ENCODE peak calls at places on chromosomes 1 and 21, in nine cellular contexts. S, O, H, B, U, R, G, D and Q are unnamed samples. For H3K27me3, the result is how much of the 10 kb centered on the place peaks cover.

GRCh38 chr1:29934255-29934654 is 697.9 kb downstream of the PTPRU start:
- DNase-seq in O (no peak), G (no peak), B (no peak), H (no peak), U (no peak), D (no peak), S (no peak), R (no peak), Q (no peak)

GRCh38 chr1:12049625-12050024 is 13.5 kb upstream of the TNFRSF8 start:
- DNase-seq in S (peak), U (no peak), O (no peak), D (no peak), G (no peak), H (no peak), R (no peak), B (no peak), Q (no peak)

GRCh38 chr1:167936068-167936929 is at the start of gene DCAF6:
- DNase-seq in D (peak), R (peak), G (peak), H (peak), O (peak), B (peak), S (peak), U (peak), Q (peak)

GRCh38 chr1:44646276-44646675 is 28.0 kb downstream of the TMEM53 start:
- DNase-seq in D (no peak), G (no peak), S (no peak), U (no peak), R (peak), O (peak), B (no peak), H (peak), Q (no peak)

GRCh38 chr21:33540711-33541104 is 1.2 kb downstream of the GART start:
- DNase-seq in D (no peak), R (no peak), G (no peak), O (no peak), U (no peak), B (no peak), H (no peak), S (peak), Q (no peak)

GRCh38 chr21:38820471-38821239 is 14.9 kb downstream of the ETS2 start:
- DNase-seq in O (no peak), U (peak), H (peak), G (no peak), S (no peak), D (no peak), R (no peak), B (no peak), Q (no peak)

GRCh38 chr1:8899046-8899445 is 20.6 kb upstream of the ENO1 start:
- DNase-seq in D (no peak), G (no peak), R (no peak), S (no peak), O (no peak), H (no peak), B (no peak), U (no peak), Q (no peak)

GRCh38 chr1:11918779-11919519 is 7.3 kb downstream of the KIAA2013 start:
- DNase-seq in R (peak), O (peak), G (no peak), D (no peak), B (no peak), U (peak), H (peak), S (no peak), Q (peak)

GRCh38 chr1:15066191-15066590 is 87.4 kb upstream of the TMEM51 start:
- DNase-seq in R (no peak), O (no peak), G (no peak), D (no peak), B (no peak), H (no peak), U (no peak), S (no peak), Q (no peak)

GRCh38 chr1:177937931-177938330 is 31.9 kb downstream of the SEC16B start:
- DNase-seq in S (no peak), O (peak), D (no peak), B (no peak), U (peak), H (no peak), R (peak), G (no peak), Q (peak)

GRCh38 chr1:152533327-152533938 is 19.2 kb downstream of the CRCT1 start:
- DNase-seq in G (no peak), U (peak), O (no peak), H (no peak), S (peak), R (peak), B (peak), D (peak), Q (no peak)

GRCh38 chr1:116286541-116286971 is 86.5 kb upstream of the ATP1A1 start:
- DNase-seq in R (peak), O (no peak), U (peak), H (no peak), D (no peak), S (no peak), G (no peak), B (no peak), Q (peak)

GRCh38 chr1:183328371-183328770 is 89.8 kb downstream of the NMNAT2 start:
- DNase-seq in D (no peak), G (no peak), R (no peak), U (no peak), B (no peak), O (no peak), S (no peak), H (no peak), Q (no peak)

GRCh38 chr1:204363335-204364114 is 3.8 kb upstream of the PLEKHA6 start:
- DNase-seq in U (peak), H (peak), D (peak), O (peak), G (peak), R (peak), B (peak), S (peak), Q (no peak)

GRCh38 chr1:231165371-231165770 is 3.5 kb downstream of the TRIM67 start:
- DNase-seq in D (no peak), U (peak), G (no peak), H (no peak), R (peak), O (no peak), S (no peak), B (no peak), Q (no peak)

GRCh38 chr1:231161711-231162299 is at the start of gene TRIM67:
- DNase-seq in S (peak), H (no peak), U (no peak), O (no peak), R (peak), G (peak), D (peak), B (no peak), Q (no peak)

GRCh38 chr1:231162970-231163830 is 1.3 kb downstream of the TRIM67 start:
- DNase-seq in O (no peak), S (peak), G (no peak), H (no peak), D (no peak), R (no peak), B (no peak), U (no peak), Q (no peak)

GRCh38 chr1:231162300-231162969 is 577 bp downstream of the TRIM67 start:
- DNase-seq in D (peak), G (peak), H (peak), O (no peak), B (peak), S (peak), R (peak), U (no peak), Q (no peak)

GRCh38 chr1:231163831-231164427 is 2.1 kb downstream of the TRIM67 start:
- DNase-seq in D (no peak), B (no peak), U (no peak), R (no peak), H (no peak), O (no peak), S (peak), G (no peak), Q (no peak)
- H3K27me3 ChIP-seq in D (under half), B (under half), U (under half), R (under half), H (under half), O (under half), S (half or more), G (half or more), Q (under half)

GRCh38 chr1:112633628-112634027 is 14.0 kb downstream of the CAPZA1 start:
- DNase-seq in G (no peak), H (no peak), U (no peak), S (no peak), B (no peak), D (no peak), R (peak), O (no peak), Q (no peak)

GRCh38 chr1:112637257-112638108 is 17.9 kb downstream of the CAPZA1 start:
- DNase-seq in S (no peak), R (peak), B (no peak), H (no peak), U (peak), D (no peak), G (no peak), O (no peak), Q (peak)

GRCh38 chr1:112636597-112637256 is 17.1 kb downstream of the CAPZA1 start:
- DNase-seq in S (no peak), U (no peak), R (no peak), O (no peak), H (no peak), D (no peak), B (no peak), G (no peak), Q (no peak)

GRCh38 chr1:112638109-112638426 is 18.4 kb downstream of the CAPZA1 start:
- DNase-seq in G (no peak), O (no peak), B (no peak), H (no peak), U (peak), D (no peak), S (no peak), R (no peak), Q (no peak)

GRCh38 chr1:112634367-112634766 is 14.7 kb downstream of the CAPZA1 start:
- DNase-seq in B (no peak), H (no peak), O (no peak), S (no peak), U (no peak), R (no peak), G (no peak), D (no peak), Q (no peak)
- H3K4me3 ChIP-seq in B (no peak), H (no peak), O (no peak), S (no peak), U (no peak), R (no peak), G (no peak), D (no peak), Q (no peak)

GRCh38 chr21:36185498-36185897 is 28.9 kb downstream of the DOP1B start:
- DNase-seq in R (no peak), O (no peak), U (no peak), G (no peak), H (no peak), D (no peak), S (no peak), B (no peak), Q (no peak)

GRCh38 chr21:36186506-36187399 is 30.1 kb downstream of the DOP1B start:
- DNase-seq in B (no peak), D (no peak), S (no peak), H (no peak), R (no peak), O (no peak), U (no peak), G (no peak), Q (no peak)

GRCh38 chr21:36188937-36189336 is 32.3 kb downstream of the DOP1B start:
- DNase-seq in D (no peak), G (no peak), U (no peak), O (no peak), B (no peak), H (no peak), R (no peak), S (no peak), Q (no peak)

GRCh38 chr21:36190736-36191135 is 34.1 kb downstream of the DOP1B start:
- DNase-seq in H (no peak), U (no peak), G (no peak), D (no peak), R (no peak), S (no peak), O (no peak), B (no peak), Q (no peak)

DNA sequence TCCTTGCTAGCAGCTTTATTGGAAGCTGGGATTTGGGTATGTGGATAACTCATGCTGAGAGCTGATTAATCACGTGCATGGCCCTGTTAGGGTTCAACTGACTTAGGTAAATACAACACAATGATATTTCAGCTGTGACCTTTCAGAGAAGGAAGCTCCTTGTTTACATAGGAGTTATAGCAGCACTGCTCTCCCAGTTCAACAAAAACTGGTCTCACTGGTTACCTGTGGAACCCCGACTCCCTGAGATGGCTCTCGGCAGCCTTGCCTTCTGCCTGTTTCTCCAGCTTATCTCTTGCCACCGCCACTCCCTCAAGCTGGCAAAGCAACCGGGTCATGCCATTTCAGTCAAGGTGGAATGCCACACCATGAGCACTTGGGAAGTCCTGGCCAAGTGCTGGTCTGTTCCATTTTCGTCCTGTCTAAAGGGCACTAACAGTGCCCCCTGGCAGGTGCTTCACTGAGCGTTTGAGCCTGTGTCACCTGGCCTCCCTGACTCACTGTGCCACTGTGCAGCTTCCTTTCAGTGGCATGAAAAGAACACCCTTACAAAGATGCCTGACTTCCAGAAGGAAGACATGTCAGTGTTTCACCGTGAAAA is 31.6 kb downstream of the DOP1B start:
- DNase-seq in H (no peak), O (no peak), D (peak), U (peak), R (no peak), G (no peak), B (no peak), S (no peak), Q (no peak)
- TF ChIP-seq CTCF in H (no peak), O (no peak), D (peak), U (peak), R (no peak), G (no peak), B (no peak), S (no peak), Q (no peak)

DNA sequence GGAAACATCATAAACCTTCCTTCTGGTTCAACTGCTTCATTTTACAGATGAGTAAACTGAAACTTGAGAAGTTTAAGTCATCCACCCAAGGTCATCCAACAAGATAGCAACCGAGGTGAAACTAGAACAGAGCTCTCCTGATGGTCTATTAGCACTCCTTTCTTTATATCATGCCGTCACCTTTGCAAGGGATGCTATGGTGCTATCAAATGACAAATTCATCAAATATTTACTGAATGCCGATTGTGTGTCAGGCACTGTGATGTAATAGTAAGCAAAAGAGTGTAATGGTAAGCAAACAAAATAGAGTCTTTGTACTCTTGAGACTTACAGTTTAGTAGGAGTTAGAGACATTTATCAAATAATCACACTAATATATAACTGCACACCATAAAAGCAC is 14.0 kb upstream of the SGIP1 start:
- DNase-seq in G (no peak), S (no peak), D (no peak), U (peak), O (no peak), H (no peak), B (no peak), R (no peak), Q (no peak)
- H3K27me3 ChIP-seq in G (under half), S (under half), D (under half), U (under half), O (under half), H (under half), B (under half), R (under half), Q (under half)

GRCh38 chr1:51344602-51345299 is 14.4 kb upstream of the TTC39A start:
- DNase-seq in D (peak), B (peak), R (no peak), H (no peak), S (peak), O (no peak), U (no peak), G (peak), Q (no peak)
- H3K4me3 ChIP-seq in D (peak), B (peak), R (no peak), H (peak), S (peak), O (no peak), U (peak), G (peak), Q (no peak)

DNA sequence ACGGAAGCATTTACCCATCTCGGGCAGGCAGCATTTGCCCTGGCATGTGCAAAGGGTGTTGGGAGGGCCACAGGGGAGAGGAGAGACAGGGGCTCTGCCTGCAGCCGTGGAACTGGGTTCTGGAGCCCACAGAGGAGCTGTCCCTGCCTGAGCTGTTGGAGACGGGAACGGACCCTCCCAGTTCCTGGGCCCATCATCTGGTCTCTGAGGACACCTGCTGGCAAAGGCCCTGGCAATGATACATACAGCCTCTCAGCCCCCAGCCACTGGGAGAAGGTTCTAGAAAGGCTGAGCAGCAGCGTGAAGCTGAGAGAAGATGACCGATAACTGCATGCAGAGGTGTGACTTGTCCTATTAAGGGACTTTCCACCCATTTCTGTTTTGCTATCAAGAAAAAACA is 31.4 kb downstream of the FAAP20 start:
- DNase-seq in H (no peak), B (no peak), R (no peak), D (no peak), O (no peak), S (no peak), U (no peak), G (peak), Q (no peak)
- TF ChIP-seq CTCF in H (no peak), B (peak), R (no peak), D (no peak), O (peak), S (peak), U (no peak), G (no peak), Q (no peak)

GRCh38 chr1:78622548-78622947 is 2.3 kb downstream of the IFI44L start:
- DNase-seq in S (no peak), G (no peak), H (no peak), D (no peak), O (no peak), B (no peak), R (no peak), U (no peak), Q (no peak)

GRCh38 chr1:78619803-78620579 is at the start of gene IFI44L:
- DNase-seq in U (peak), R (peak), H (peak), D (no peak), B (no peak), O (peak), G (no peak), S (no peak), Q (peak)

GRCh38 chr1:78617615-78618026 is 2.6 kb upstream of the IFI44L start:
- DNase-seq in G (peak), U (peak), S (peak), O (peak), R (peak), B (peak), H (peak), D (peak), Q (peak)

GRCh38 chr1:78619446-78619802 is 824 bp upstream of the IFI44L start:
- DNase-seq in U (no peak), S (no peak), O (no peak), H (no peak), D (no peak), B (no peak), G (no peak), R (no peak), Q (no peak)

DNA sequence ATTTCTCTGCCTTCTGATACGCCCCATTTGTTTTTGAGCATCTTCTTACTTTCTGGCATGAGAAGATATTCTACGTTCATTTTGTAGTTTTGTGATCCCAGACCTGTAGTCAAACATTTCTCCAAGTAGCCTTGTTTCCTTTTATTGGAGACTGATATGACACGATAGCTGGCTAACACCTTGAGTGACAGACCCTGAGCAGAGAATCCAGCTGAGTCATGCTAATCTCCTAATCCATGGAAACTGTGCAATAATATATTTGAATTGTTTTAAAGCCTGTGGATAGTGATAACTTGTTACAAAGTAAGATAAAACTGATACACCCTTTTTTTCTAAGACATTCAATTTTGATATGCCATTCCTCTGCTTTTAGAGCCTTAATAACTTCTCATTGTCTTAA is 1.2 kb upstream of the IFI44L start:
- DNase-seq in B (no peak), O (no peak), U (no peak), G (no peak), S (no peak), H (no peak), R (no peak), D (no peak), Q (no peak)
- H3K27me3 ChIP-seq in B (under half), O (under half), U (under half), G (under half), S (under half), H (under half), R (under half), D (under half), Q (under half)

DNA sequence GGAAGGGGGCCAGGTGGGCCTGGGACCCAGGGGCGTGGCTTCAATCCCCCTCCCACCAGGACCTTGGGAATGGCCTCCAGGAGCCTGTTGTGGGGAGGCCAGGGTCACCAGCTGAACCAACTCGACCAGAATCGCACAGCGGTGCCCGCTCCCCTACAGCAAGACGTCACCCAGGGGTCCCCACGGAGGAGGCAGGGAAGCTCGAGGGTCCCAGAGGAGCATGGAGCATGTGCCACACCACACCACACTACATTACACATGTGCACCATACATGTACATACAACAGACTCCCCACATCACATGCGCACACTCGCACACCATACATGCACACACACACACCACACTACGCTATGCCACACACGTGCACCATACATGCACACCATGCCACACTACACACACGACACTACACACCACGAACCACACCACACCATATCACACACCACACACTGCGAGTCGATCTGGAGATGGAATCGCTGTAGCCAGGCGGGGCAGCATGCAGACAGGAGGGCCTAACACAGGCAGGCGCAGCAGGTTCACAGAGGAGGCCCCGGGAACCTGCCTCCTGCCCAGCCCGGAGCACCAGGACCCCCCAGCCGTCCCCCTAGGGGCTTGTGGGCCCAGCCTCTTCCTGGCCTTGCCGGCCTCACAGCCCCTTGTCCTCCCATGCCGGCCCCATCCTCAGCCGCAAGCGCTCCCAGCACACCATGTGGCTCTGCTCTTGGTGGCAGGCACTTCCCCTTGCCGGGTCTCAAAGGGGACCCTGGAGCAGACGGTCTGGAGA is 596 bp downstream of the ITGB2 start:
- DNase-seq in D (no peak), U (no peak), H (no peak), O (no peak), R (no peak), S (peak), G (no peak), B (no peak), Q (no peak)
- H3K4me3 ChIP-seq in D (no peak), U (no peak), H (peak), O (no peak), R (no peak), S (peak), G (no peak), B (no peak), Q (no peak)